ENCODE peak calls at places on chromosomes 3 and 15, in six cellular contexts. C, P, W, A, G and I are unnamed samples.

GRCh38 chr3:64454179-64454578 is 228.9 kb upstream of the PRICKLE2 start:
- DNase-seq in A (no peak), C (peak; percentile 74), P (no peak), W (no peak), G (no peak), I (peak; percentile 78)

GRCh38 chr3:58737644-58738043 is 71.1 kb upstream of the FAM3D start:
- DNase-seq in W (no peak), C (no peak), P (no peak), G (no peak), A (no peak), I (no peak)

GRCh38 chr3:28575100-28575747 is 226.6 kb upstream of the AZI2 start:
- DNase-seq in W (peak; percentile 90), P (peak; percentile 68), A (no peak), C (no peak), G (no peak), I (no peak)

GRCh38 chr15:48394172-48394571 is 62.9 kb downstream of the DUT start:
- DNase-seq in G (no peak), A (no peak), P (no peak), C (no peak), W (no peak), I (no peak)

GRCh38 chr3:94036909-94037507 is 8.6 kb upstream of the STX19 start:
- DNase-seq in P (no peak), W (no peak), C (peak; percentile 44), A (peak; percentile 9), G (peak; percentile 25), I (peak; percentile 70)

GRCh38 chr3:196440696-196441095 is 8.5 kb upstream of the UBXN7 start:
- DNase-seq in G (no peak), W (no peak), P (no peak), A (no peak), C (no peak), I (no peak)

GRCh38 chr3:49276475-49277356 is at the start of gene C3orf62:
- DNase-seq in C (peak; percentile 86), P (peak; percentile 37), W (peak; percentile 92), A (peak; percentile 87), G (no peak), I (peak; percentile 89)

GRCh38 chr3:175431396-175431795 is 572.3 kb downstream of the NAALADL2 start:
- DNase-seq in C (peak; percentile 69), G (no peak), W (no peak), A (no peak), P (no peak), I (no peak)

GRCh38 chr15:54722342-54722986 is 474.3 kb downstream of the RSL24D1 start:
- DNase-seq in A (no peak), G (no peak), P (no peak), C (no peak), W (no peak), I (no peak)

GRCh38 chr3:47762233-47762632 is 19.5 kb downstream of the SMARCC1 start:
- DNase-seq in G (no peak), A (no peak), C (no peak), P (no peak), W (no peak), I (no peak)

GRCh38 chr15:80153900-80154299 is 1.1 kb downstream of the FAH start:
- DNase-seq in W (no peak), G (no peak), A (no peak), P (no peak), C (no peak), I (peak; percentile 21)

GRCh38 chr15:80155001-80155377 is 2.2 kb downstream of the FAH start:
- DNase-seq in P (no peak), A (no peak), G (no peak), C (no peak), W (no peak), I (no peak)

GRCh38 chr15:80152896-80153876 is at the start of gene FAH:
- DNase-seq in G (peak; percentile 58), W (peak; percentile 78), C (peak; percentile 23), A (peak; percentile 60), P (peak; percentile 85), I (peak; percentile 71)

GRCh38 chr15:80156176-80156720 is 3.4 kb downstream of the FAH start:
- DNase-seq in W (no peak), C (no peak), P (no peak), A (no peak), G (no peak), I (no peak)

DNA sequence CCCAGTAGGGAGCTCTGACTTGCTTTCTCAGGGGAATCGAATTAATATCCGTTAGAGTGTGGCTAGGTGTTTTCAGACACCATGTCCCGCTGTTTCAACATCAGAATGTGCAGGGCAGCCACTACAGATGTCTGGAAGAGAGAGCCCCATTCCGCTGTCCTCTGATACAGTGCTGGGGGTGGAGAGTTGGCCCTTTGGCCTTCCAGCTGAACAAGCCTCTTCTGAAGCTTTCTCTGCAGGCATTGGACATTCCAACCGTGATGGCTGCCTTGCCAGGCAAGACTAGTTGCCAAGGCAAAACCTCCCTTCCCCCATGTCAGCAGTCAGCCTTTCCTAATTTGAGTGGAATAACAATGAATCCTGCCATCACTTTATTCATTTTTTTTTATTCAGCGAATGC is 1.5 kb downstream of the FAH start:
- DNase-seq in A (no peak), C (no peak), G (no peak), W (no peak), P (peak; percentile 42), I (peak; percentile 35)
- H3K4me3 ChIP-seq in A (no peak overlapping the region), C (no peak overlapping the region), G (no peak overlapping the region), W (no peak overlapping the region), P (no peak overlapping the region), I (no peak overlapping the region)

DNA sequence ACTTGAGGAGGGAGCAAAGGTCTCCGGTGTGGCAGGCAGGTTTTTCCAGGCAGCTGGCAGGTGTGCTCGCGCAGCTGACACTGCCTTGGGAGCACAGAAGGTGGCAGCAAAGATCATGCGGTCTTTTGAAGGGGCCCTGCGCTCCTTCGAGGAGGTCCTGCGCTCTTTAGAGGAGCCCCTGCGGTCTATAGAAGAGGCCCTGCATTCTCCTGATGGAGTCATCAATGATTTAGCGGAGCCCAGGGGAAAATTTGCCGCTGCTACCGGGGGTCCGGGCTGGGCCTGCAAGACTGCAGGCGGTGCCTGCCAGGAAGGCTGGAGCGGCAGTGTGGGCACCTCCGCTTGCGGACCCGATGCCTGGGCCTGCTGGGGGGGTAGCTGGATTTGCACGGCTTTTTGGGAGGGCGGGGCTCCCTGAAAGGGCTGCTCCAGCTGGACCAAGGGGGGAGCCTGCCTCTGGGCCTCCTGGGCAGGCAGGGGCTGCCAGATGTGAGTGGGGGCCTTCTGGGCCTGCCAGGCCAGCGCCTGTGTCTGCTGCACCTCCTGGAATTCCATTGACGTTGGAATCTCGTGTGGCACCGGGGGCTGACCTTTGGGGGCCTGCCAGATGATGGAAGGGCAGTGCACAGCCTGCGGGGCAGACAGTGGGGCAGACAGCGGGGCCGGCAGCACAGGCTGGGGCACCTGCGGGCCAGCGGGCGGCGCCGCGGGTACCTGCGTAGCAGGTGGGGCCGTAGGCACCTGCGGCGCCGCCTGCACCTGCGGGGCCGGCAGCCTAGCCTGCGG is 2.1 kb downstream of the MAGEL2 start:
- DNase-seq in P (peak; percentile 39), G (no peak), W (peak; percentile 77), C (no peak), A (no peak), I (no peak)
- TF ChIP-seq CTCF in P (no peak), G (no peak), W (peak; percentile 69), C (no peak), A (no peak), I (no peak)

GRCh38 chr15:96460106-96460505 is 129.6 kb downstream of the NR2F2 start:
- DNase-seq in G (no peak), A (no peak), C (no peak), P (no peak), W (no peak), I (no peak)

GRCh38 chr15:96462768-96463167 is 132.3 kb downstream of the NR2F2 start:
- DNase-seq in W (no peak), P (no peak), A (peak; percentile 29), G (no peak), C (no peak), I (peak; percentile 32)

GRCh38 chr15:96468036-96468435 is 137.5 kb downstream of the NR2F2 start:
- DNase-seq in C (no peak), P (no peak), G (no peak), A (no peak), W (no peak), I (no peak)

GRCh38 chr15:96466548-96466947 is 136.0 kb downstream of the NR2F2 start:
- DNase-seq in C (no peak), G (no peak), P (no peak), A (no peak), W (no peak), I (no peak)

DNA sequence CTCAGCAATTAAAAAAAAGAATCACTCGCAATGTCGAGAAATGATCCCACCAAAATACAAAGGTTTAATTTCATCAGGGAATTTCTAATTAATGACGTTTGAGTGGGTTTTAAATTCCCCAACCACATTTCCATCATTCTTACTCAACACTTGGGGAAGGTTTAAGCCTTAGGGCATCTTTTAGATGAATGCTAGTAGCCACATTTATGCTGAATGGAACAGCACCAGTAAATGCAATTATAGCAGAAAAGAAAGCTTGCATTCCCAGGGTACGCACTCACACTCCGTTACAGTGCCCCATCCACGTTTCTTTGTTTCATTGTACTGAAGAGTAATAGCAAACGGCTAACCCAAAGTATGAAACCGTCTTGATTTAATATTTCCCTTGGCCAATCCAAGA is 132.9 kb downstream of the NR2F2 start:
- DNase-seq in W (no peak), C (no peak), P (no peak), G (no peak), A (no peak), I (no peak)
- H3K4me3 ChIP-seq in W (no peak overlapping the region), C (no peak overlapping the region), P (no peak overlapping the region), G (no peak overlapping the region), A (no peak overlapping the region), I (no peak overlapping the region)

DNA sequence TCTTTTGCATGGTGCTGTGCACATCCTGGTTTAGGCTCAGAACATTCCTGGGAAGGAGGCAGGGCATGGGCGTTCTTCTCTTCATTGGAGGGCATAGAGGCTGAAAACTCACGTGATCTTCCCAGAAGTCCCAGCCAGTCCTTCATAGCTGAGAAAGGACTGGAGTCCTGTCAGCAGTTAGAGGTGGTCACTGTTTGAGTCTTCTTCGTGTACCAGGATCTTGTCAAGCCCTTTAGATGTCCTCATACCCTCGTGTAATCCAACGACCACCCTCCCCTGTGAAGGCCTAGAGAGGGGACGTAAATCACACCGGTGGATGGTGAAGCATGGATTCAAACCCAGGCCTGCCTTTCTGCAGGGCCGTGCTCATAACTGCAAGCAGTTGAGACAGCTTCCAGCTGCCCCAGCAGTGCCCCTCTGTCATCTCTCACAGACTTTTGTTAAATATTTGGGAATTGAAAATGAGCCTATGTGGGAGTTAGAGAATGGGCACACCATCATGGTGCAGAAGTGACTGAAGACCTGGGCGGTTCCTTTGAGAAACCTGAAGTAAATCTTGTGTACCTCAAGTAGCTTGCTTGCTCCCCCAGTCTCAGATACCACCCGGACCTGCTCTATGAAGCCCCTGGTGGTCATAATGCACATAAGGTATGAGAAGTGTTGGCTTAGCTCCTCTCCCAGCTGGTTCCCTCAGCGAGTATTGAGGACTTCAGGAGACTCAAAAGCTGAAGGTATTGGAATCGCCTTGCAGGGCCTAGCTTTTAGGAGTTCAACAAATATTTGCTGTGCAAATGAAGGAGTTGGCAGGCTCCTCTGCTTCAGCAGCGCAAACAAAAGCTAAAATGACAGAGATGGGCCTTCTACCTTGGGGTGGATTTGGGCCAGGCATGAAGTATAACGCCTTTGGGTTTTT is 1.4 kb downstream of the CMTM8 start:
- DNase-seq in A (peak; percentile 64), G (peak; percentile 67), P (peak; percentile 57), C (no peak), W (peak; percentile 83), I (peak; percentile 68)
- TF ChIP-seq CTCF in A (peak; percentile 63), G (peak; percentile 80), P (peak; percentile 48), C (peak; percentile 75), W (peak; percentile 78), I (peak; percentile 69)

DNA sequence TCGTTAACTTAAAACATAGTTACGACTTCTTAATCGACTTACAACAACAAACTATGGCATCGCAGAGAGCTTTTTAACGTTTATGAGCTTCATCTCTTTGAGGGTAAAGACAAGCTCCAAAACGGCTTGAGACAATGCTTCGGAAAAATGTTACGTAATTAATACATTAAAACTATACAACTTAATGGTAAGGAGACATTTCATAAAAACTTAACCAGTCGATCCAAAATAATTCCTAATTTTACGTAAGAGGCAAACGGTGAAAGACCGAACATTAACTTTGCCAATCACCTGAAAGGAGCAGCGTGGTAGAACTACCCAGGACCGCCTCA is 1.1 kb downstream of the NAA50 start:
- DNase-seq in A (no peak), C (no peak), W (no peak), G (no peak), P (no peak), I (no peak)
- H3K4me3 ChIP-seq in A (peak overlapping the region; percentile 95), C (peak overlapping the region; percentile 94), W (peak overlapping the region; percentile 97), G (peak overlapping the region; percentile 83), P (peak overlapping the region; percentile 90), I (peak overlapping the region; percentile 96)